ENCODE peak calls at places on chromosomes 7 and 10, in five cellular contexts. D, Z, B, Q and P are unnamed samples.

GRCh38 chr7:28988818-28989595 is 30.9 kb upstream of the TRIL start:
- DNase-seq in D (no peak), Z (no peak), B (no peak), Q (no peak), P (peak; percentile 93)

GRCh38 chr10:60942604-60943269 is 1.2 kb downstream of the RHOBTB1 start:
- DNase-seq in D (peak; percentile 54), Z (no peak), B (no peak), Q (no peak), P (peak; percentile 31)

GRCh38 chr7:24241216-24241615 is 42.8 kb upstream of the NPY start:
- DNase-seq in D (no peak), Z (no peak), B (no peak), Q (no peak), P (no peak)

GRCh38 chr7:2199956-2200583 is 32.7 kb downstream of the MAD1L1 start:
- DNase-seq in D (no peak), Z (no peak), B (no peak), Q (no peak), P (no peak)

GRCh38 chr7:50591480-50592438 is 26.6 kb upstream of the DDC start:
- DNase-seq in D (no peak), Z (no peak), B (no peak), Q (peak; percentile 21), P (no peak)

GRCh38 chr7:85508642-85509429 is 322.0 kb upstream of the SEMA3D start:
- DNase-seq in D (no peak), Z (no peak), B (no peak), Q (no peak), P (peak; percentile 95)

GRCh38 chr7:23597908-23598224 is 684 bp downstream of the CCDC126 start:
- DNase-seq in D (no peak), Z (no peak), B (no peak), Q (no peak), P (no peak)

GRCh38 chr10:101014230-101014884 is 14.7 kb downstream of the LZTS2 start:
- DNase-seq in D (peak; percentile 71), Z (no peak), B (no peak), Q (no peak), P (peak; percentile 56)

GRCh38 chr10:120400601-120401000 is 56.4 kb upstream of the PLPP4 start:
- DNase-seq in D (no peak), Z (no peak), B (no peak), Q (no peak), P (no peak)

GRCh38 chr10:29105516-29106215 is 183.2 kb upstream of the LYZL1 start:
- DNase-seq in D (peak; percentile 81), Z (no peak), B (no peak), Q (no peak), P (peak; percentile 86)

GRCh38 chr10:70992436-70992835 is 104.1 kb upstream of the PCBD1 start:
- DNase-seq in D (no peak), Z (no peak), B (no peak), Q (no peak), P (no peak)

GRCh38 chr7:117992635-117993034 is 119.4 kb upstream of the CTTNBP2 start:
- DNase-seq in D (no peak), Z (no peak), B (no peak), Q (no peak), P (no peak)

GRCh38 chr7:66697451-66698438 is 42.8 kb upstream of the RABGEF1 start:
- DNase-seq in D (no peak), Z (no peak), B (no peak), Q (no peak), P (peak; percentile 65)

DNA sequence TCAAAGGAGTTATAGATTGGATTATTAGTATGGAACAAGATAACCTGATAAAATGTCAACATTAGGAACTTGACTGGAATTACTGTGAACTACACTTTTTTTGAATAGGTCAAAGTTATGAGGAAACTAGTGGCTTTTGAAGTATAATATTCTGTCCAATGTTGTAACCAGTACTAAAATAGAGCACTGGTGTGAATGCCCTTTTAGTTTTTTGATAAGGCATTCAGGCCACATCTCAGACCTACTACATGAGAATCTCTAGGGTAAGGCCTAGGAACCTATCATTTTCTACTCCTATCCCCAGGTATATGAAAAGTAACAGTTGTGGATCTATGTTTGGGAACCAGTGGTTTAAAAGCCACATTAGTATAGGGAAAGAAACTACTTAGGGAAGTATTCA is 16.4 kb downstream of the KMT2E start:
- DNase-seq in D (no peak), Z (no peak), B (no peak), Q (no peak), P (no peak)
- H3K27ac ChIP-seq in D (no peak overlapping the region), Z (no peak overlapping the region), B (no peak overlapping the region), Q (no peak overlapping the region), P (no peak overlapping the region)

DNA sequence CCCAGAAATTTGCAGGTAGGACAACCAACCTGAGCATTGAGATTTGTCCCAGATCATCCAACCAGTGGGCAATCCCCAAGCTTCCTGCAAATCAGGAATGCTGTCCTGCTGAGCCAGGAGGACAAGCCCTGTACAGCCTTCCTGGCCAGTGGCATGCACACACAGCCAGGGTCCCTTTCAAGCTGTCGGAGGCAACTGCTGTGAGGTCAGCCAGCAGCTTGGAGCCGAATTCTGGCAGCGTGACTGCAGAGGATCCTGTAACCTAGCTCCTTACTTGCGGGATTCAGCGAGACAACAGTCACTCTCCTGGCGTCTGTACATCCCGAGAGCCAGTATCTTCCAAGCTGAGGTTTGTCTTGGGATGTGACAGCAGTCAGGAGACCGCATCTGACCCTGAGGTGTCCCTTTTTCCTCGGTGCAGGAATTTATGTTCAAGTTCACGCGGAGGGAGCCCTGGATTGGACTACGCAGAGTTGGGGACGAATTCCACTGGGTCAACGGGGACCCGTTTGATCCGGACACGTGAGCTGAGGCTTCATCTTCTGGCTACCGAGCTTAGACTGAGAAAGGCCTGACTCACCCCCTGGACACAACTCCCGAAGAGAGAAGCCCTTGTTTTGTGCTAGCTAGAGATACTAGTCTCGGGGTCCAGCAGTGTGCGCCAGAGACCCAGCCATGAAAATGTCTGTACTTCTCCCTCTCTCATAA is 18.3 kb downstream of the CLEC2L start:
- DNase-seq in D (no peak), Z (no peak), B (no peak), Q (no peak), P (no peak)
- TF ChIP-seq CEBPB in D (no peak), Z (no peak), B (no peak), Q (no peak), P (no peak)

DNA sequence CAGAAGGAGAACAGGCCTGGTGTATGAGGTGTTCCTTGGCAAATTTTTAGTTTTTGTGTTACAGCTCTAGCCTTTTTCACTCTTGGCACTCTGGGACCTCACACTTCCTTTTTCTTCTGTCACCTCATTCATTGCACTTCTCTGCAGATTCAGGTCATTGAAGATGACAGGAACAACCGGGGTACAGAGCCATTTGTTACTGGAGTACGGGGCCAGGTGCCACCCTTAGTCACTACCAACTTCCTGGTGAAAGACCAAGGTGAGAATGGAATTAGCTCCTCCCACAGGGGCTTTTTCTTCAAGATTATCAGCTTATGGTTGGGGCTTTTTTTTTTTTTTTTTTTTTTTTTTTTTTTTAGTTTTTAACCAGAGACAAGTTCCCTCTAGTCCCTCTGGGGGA is 18.5 kb upstream of the CHCHD1 start:
- DNase-seq in D (no peak), Z (no peak), B (no peak), Q (no peak), P (no peak)
- H3K27ac ChIP-seq in D (no peak overlapping the region), Z (no peak overlapping the region), B (no peak overlapping the region), Q (peak overlapping the region; percentile 64), P (no peak overlapping the region)

DNA sequence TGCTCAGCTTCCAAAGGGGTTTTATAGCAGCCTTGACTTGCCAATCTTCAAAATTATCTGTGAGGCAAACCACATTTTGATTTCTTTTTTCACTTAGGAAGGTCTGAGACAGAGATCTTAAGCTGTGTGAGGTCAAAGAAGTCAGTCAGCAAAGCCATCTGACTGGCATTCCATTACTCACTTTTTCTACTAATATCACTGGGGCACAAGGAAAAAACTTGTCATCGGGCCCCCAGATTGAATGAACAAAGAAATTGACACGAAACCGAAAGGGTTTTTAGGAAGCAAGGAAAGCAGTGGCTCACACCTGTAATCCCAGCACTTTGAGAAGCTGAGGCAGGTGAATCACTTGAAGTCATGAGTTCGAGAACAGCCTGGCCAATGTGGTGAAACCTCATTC is 78.5 kb upstream of the FRMD4A start:
- DNase-seq in D (no peak), Z (no peak), B (no peak), Q (no peak), P (no peak)
- TF ChIP-seq CEBPB in D (no peak), Z (no peak), B (no peak), Q (no peak), P (no peak)

DNA sequence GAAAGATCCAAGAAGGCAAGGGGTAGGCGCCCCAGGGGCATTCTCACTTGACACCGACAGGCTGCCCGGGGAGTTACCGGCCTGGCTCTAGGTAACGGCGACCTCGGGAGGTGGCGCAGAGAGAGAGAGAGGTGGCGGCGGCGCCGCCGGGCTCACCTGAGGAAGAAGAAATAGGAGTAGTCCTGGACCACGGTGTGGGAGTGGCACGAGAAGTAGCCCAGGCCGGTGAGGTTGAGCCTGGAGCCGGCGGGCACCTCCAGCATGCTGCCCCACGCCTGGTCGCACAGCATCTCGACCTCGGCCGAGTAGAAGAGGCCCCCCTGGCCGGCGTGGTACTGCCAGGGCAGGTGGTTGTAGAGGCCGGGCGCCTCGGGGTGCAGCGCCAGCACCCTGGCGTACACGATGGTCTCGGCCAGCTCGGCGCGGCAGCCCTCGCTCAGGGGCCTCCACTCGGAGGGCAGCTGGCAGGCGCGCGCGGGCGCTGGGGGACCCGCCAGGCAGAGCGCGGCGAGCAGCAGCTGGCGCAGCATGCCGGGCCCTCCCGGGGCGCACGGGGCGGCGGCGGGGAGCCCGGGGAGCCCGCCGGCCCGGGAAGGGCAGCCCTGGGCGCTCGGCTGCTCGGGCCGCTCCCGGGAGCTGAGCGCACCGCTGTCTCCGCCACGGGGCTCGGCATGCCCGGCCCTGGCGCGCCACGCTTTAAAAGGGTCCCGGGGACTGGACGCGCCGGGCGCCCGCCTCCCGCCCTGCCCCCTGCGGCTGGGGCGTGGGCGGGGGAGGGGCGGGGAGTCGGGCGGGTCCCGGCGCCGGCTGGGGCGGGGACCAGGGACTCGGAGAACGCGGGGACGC is at the start of gene CCDC3:
- DNase-seq in D (no peak), Z (peak; percentile 9), B (no peak), Q (no peak), P (no peak)
- H3K27ac ChIP-seq in D (peak within 1 kb of the TSS; percentile 50), Z (no peak within 1 kb of the TSS), B (peak within 1 kb of the TSS; percentile 5), Q (no peak within 1 kb of the TSS), P (no peak within 1 kb of the TSS)

DNA sequence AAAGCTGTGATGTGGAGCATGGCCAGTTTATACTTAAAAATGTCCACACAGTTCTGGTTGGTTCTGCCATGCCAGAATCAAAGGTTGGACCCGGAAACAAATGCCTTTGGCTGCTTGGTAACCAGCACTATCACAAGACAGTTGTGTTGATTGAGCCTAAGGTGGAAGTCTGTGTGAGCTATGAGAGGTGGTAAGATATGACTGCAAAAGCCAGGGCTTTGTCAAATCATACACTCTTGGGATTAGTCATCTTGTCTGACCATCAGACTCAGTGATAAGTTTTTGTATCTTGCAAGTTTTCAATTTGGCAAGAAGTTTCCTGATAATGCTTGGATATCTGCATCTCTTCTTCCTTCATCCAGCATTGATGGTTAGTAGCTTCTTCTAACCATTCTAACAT is 35.5 kb downstream of the GPR141 start:
- DNase-seq in D (no peak), Z (no peak), B (no peak), Q (no peak), P (no peak)
- TF ChIP-seq CEBPB in D (no peak), Z (no peak), B (no peak), Q (no peak), P (no peak)